ENCODE peak calls at places on chromosomes 11 and 22, in ten cellular contexts. B is astrocyte of the spinal cord, Q is esophagus squamous epithelium, L is adrenal gland, C is thoracic aorta, U is fibroblast of lung, P is upper lobe of right lung, A is RWPE2, N is WERI-Rb-1, J is dorsolateral prefrontal cortex. I is an unnamed sample.

GRCh38 chr22:32796865-32797573 is 4.5 kb upstream of the TIMP3 start:
- DNase-seq in Q (no peak), C (peak; percentile 51), A (no peak), B (peak; percentile 68), U (peak; percentile 80), L (peak; percentile 66), N (peak; percentile 78), P (peak; percentile 77), J (peak; percentile 73), I (peak; percentile 55)

GRCh38 chr22:49738006-49738405 is 89.7 kb downstream of the BRD1 start:
- DNase-seq in A (no peak), J (no peak), N (no peak), B (no peak), C (no peak), U (no peak), L (no peak), P (peak; percentile 30), Q (no peak), I (no peak)

GRCh38 chr11:6448574-6448973 is 7.8 kb upstream of the HPX start:
- DNase-seq in A (no peak), Q (no peak), U (no peak), C (no peak), B (no peak), J (no peak), P (no peak), L (no peak), N (no peak), I (no peak)

GRCh38 chr11:77448269-77448668 is 25.6 kb downstream of the PAK1 start:
- DNase-seq in Q (no peak), P (no peak), C (no peak), L (no peak), B (no peak), U (no peak), J (no peak), N (no peak), A (no peak), I (no peak)

GRCh38 chr11:17734986-17735822 is 623 bp downstream of the KCNC1 start:
- DNase-seq in A (no peak), J (no peak), C (no peak), P (peak; percentile 84), L (peak; percentile 83), Q (no peak), N (peak; percentile 63), U (peak; percentile 79), B (peak; percentile 67), I (no peak)

GRCh38 chr11:107676341-107676740 is 35.5 kb downstream of the SLN start:
- DNase-seq in J (no peak), C (no peak), A (no peak), L (no peak), P (no peak), U (no peak), N (no peak), B (no peak), Q (no peak), I (no peak)

GRCh38 chr22:24060375-24060788 is 49.3 kb downstream of the CABIN1 start:
- DNase-seq in A (no peak), L (peak; percentile 32), J (no peak), B (peak; percentile 93), P (no peak), Q (no peak), N (no peak), C (peak; percentile 45), U (peak; percentile 94), I (peak; percentile 69)

GRCh38 chr11:48109046-48109666 is 107.5 kb upstream of the OR4B1 start:
- DNase-seq in P (no peak), U (peak; percentile 65), Q (no peak), N (peak; percentile 15), B (peak; percentile 64), L (no peak), C (no peak), J (no peak), A (no peak), I (no peak)

DNA sequence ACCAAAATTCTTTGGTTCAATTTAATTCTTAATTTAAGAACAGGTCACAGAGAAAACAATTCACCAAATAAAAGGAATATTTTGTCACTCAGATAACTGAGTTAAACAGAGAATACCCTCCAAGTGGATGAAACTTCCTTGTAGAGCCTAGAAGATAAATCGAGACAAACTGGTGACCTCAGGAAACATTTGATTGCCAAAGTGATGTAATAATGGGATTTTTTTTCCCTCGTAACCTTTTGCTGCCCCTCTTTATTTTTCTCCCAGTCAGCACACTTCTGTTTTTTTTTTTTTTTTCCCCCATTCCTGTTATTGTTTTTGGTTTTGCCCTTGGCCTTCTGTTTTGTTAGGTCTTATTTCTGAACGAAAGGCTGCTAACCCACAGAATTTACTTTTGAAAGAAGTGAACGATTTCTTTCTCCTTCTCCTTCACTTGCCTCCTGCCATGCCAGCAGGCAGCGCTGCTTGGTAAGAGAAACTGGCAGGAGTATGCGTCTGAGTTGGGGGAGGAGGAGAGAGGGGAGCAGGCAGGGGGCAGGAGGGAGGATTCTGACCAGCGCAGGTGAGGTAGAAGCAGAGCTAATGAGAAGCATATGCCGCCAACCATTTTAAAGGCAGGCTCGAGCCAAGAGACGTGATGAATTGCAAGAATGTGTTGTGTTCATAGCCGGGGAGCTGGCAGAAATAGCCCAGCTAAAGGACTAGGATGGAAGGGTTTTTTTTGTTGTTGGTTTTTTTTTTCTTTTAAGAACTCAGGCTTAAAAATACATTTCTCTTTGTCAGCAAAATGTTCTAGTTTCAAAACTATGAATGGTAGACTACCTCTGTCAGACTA is 121.9 kb upstream of the MTMR2 start:
- DNase-seq in U (peak; percentile 87), L (peak; percentile 25), C (peak; percentile 19), Q (no peak), B (peak; percentile 86), J (no peak), N (no peak), A (no peak), P (no peak), I (peak; percentile 61)
- TF ChIP-seq CTCF in U (peak; percentile 37), L (no peak), C (peak; percentile 10), Q (no peak), B (peak; percentile 60), J (no peak), N (no peak), A (no peak), P (peak; percentile 10), I (peak; percentile 39)

GRCh38 chr22:38706101-38706884 is 549 bp downstream of the GTPBP1 start:
- DNase-seq in Q (peak; percentile 16), J (no peak), C (no peak), L (peak; percentile 62), B (peak; percentile 44), N (peak; percentile 29), P (peak; percentile 80), A (no peak), U (peak; percentile 14), I (no peak)

GRCh38 chr22:38709306-38709705 is 3.6 kb downstream of the GTPBP1 start:
- DNase-seq in J (no peak), U (no peak), N (no peak), Q (no peak), B (no peak), P (no peak), A (no peak), L (no peak), C (no peak), I (no peak)

GRCh38 chr22:38707346-38707745 is 1.6 kb downstream of the GTPBP1 start:
- DNase-seq in N (no peak), C (no peak), B (peak; percentile 15), P (no peak), Q (no peak), U (peak; percentile 53), J (no peak), A (no peak), L (no peak), I (peak; percentile 25)

GRCh38 chr22:38706885-38707180 is 1.1 kb downstream of the GTPBP1 start:
- DNase-seq in U (no peak), A (no peak), N (no peak), P (no peak), L (no peak), B (no peak), Q (no peak), C (no peak), J (no peak), I (no peak)

DNA sequence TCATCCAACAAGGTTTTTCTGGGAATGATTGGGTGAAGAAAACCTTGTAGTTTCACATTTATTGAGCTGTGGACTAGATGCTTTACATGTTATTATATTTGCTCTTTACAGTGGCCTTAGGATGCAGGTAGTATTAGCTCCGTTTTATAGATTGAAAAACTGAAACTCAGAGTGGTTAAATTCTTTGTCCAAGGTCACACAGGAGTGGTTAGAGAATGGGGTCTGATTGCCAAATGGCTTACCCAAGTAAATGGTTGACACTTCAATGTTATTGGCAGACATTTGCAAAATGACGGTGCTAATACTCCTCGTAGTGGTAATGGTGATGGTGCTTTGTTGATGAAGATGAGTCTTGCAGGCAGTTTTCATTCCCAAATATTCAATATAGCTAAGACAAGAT is 2.2 kb downstream of the GTPBP1 start:
- DNase-seq in C (no peak), N (no peak), A (no peak), B (no peak), J (no peak), P (no peak), L (no peak), Q (no peak), U (no peak), I (no peak)
- H3K4me3 ChIP-seq in C (no peak overlapping the region), N (no peak overlapping the region), A (no peak overlapping the region), B (no peak overlapping the region), J (peak overlapping the region; percentile 96), P (peak overlapping the region; percentile 84), L (no peak overlapping the region), Q (no peak overlapping the region), U (peak overlapping the region; percentile 96), I (peak overlapping the region; percentile 61)

GRCh38 chr22:21982338-21982965 is at the start of gene TOP3B:
- DNase-seq in Q (peak; percentile 16), N (peak; percentile 82), U (peak; percentile 76), A (peak; percentile 86), P (peak; percentile 92), J (peak; percentile 78), C (no peak), L (peak; percentile 82), B (peak; percentile 74), I (peak; percentile 14)
- TF ChIP-seq CTCF in Q (peak; percentile 38), N (no peak), U (no peak), A (no peak), P (no peak), J (peak; percentile 45), C (no peak), L (no peak), B (no peak), I (no peak)

GRCh38 chr22:36334081-36334831 is 53.5 kb downstream of the MYH9 start:
- DNase-seq in A (peak; percentile 63), P (no peak), U (peak; percentile 46), N (no peak), J (no peak), L (no peak), B (no peak), Q (no peak), C (no peak), I (no peak)

GRCh38 chr22:36331306-36331911 is 56.4 kb downstream of the MYH9 start:
- DNase-seq in J (no peak), P (peak; percentile 85), L (peak; percentile 93), A (peak; percentile 97), B (peak; percentile 96), Q (peak; percentile 61), C (peak; percentile 71), N (no peak), U (peak; percentile 98), I (peak; percentile 94)

GRCh38 chr22:36331912-36332622 is 55.7 kb downstream of the MYH9 start:
- DNase-seq in N (peak; percentile 24), U (peak; percentile 60), Q (no peak), P (peak; percentile 82), B (peak; percentile 68), J (no peak), A (peak; percentile 68), L (peak; percentile 75), C (no peak), I (peak; percentile 57)

GRCh38 chr22:36333632-36334031 is 54.1 kb downstream of the MYH9 start:
- DNase-seq in J (no peak), P (no peak), U (no peak), A (no peak), C (no peak), B (no peak), N (no peak), Q (no peak), L (no peak), I (no peak)

DNA sequence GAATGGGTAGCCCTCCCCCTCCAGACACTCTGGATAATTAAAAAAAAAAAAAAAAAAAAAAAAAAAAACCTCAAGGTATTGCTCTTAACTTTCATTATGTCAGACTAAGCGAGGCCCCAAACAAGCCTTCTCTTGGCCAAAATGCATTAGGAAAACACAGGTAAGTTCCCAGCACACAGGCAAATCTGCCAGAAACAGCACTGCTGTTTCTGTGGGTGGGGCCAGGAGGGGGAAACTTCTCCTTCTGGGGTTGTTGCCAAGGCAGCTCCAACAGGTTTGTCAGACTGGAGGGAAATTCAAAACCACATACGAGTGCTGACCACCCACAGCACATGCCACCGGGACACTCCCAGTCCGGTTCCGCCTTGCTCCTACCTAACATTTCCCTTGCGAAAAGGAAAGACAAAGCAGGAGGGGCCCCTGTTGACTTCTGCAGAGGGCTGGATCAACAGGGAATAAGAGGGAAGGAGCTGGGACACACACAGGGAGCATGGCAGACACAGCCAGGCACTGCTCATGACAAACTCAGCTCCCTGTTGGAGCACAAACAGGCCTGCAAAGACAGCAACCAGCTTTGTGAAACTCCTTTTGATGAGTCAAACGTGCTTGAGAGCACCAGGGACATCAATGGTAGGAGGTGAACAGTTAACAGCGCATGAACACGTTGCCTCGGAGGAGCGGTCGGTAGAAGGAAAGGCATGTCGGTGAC is 55.0 kb downstream of the MYH9 start:
- DNase-seq in C (no peak), L (no peak), J (no peak), A (peak; percentile 94), Q (no peak), P (no peak), U (peak; percentile 91), B (peak; percentile 79), N (no peak), I (peak; percentile 81)
- H3K4me3 ChIP-seq in C (peak overlapping the region; percentile 39), L (no peak overlapping the region), J (no peak overlapping the region), A (no peak overlapping the region), Q (peak overlapping the region; percentile 23), P (no peak overlapping the region), U (no peak overlapping the region), B (no peak overlapping the region), N (no peak overlapping the region), I (no peak overlapping the region)